ENCODE peak calls at places on chromosomes 7 and 10, in four cellular contexts. One of them, this sample, is unnamed. For H3K36me3, the result is how much of the 10 kb centered on the place peaks cover.

GRCh38 chr7:65820287-65820950 is 52.5 kb upstream of the VKORC1L1 start:
- DNase-seq in heart right ventricle: no peak
- DNase-seq in esophagus muscularis mucosa: no peak
- DNase-seq in lower lobe of right lung: no peak
- DNase-seq in this sample: no peak

GRCh38 chr10:75788394-75789205 is 357.2 kb downstream of the LRMDA start:
- DNase-seq in lower lobe of right lung: no peak
- DNase-seq in heart right ventricle: no peak
- DNase-seq in esophagus muscularis mucosa: peak
- DNase-seq in this sample: no peak

GRCh38 chr7:94584113-94584512 is 71.8 kb downstream of the SGCE start:
- DNase-seq in esophagus muscularis mucosa: no peak
- DNase-seq in heart right ventricle: peak
- DNase-seq in lower lobe of right lung: no peak
- DNase-seq in this sample: no peak

GRCh38 chr7:43431020-43431595 is 151.8 kb upstream of the STK17A start:
- DNase-seq in heart right ventricle: no peak
- DNase-seq in lower lobe of right lung: no peak
- DNase-seq in esophagus muscularis mucosa: peak
- DNase-seq in this sample: no peak

GRCh38 chr7:44431091-44431608 is 59.3 kb downstream of the NUDCD3 start:
- DNase-seq in lower lobe of right lung: no peak
- DNase-seq in heart right ventricle: no peak
- DNase-seq in esophagus muscularis mucosa: no peak
- DNase-seq in this sample: no peak

GRCh38 chr10:63761243-63761642 is 240.0 kb downstream of the REEP3 start:
- DNase-seq in esophagus muscularis mucosa: no peak
- DNase-seq in heart right ventricle: no peak
- DNase-seq in lower lobe of right lung: no peak
- DNase-seq in this sample: no peak

GRCh38 chr7:26653430-26653911 is 210.9 kb downstream of the SKAP2 start:
- DNase-seq in esophagus muscularis mucosa: no peak
- DNase-seq in heart right ventricle: peak
- DNase-seq in lower lobe of right lung: no peak
- DNase-seq in this sample: no peak

GRCh38 chr7:139958599-139959380 is 104.0 kb downstream of the PARP12 start:
- DNase-seq in lower lobe of right lung: no peak
- DNase-seq in heart right ventricle: no peak
- DNase-seq in esophagus muscularis mucosa: no peak
- DNase-seq in this sample: no peak

GRCh38 chr7:51069411-51070083 is 247.1 kb downstream of the COBL start:
- DNase-seq in heart right ventricle: no peak
- DNase-seq in esophagus muscularis mucosa: peak
- DNase-seq in lower lobe of right lung: no peak
- DNase-seq in this sample: no peak

GRCh38 chr10:103706047-103706446 is 149.3 kb downstream of the SH3PXD2A start:
- DNase-seq in esophagus muscularis mucosa: no peak
- DNase-seq in lower lobe of right lung: no peak
- DNase-seq in heart right ventricle: no peak
- DNase-seq in this sample: no peak

GRCh38 chr7:38105874-38106483 is 72.1 kb upstream of the STARD3NL start:
- DNase-seq in heart right ventricle: peak
- DNase-seq in esophagus muscularis mucosa: no peak
- DNase-seq in lower lobe of right lung: no peak
- DNase-seq in this sample: no peak

GRCh38 chr10:131216681-131217230 is 94.8 kb downstream of the TCERG1L start:
- DNase-seq in heart right ventricle: no peak
- DNase-seq in lower lobe of right lung: peak
- DNase-seq in esophagus muscularis mucosa: no peak
- DNase-seq in this sample: no peak

GRCh38 chr7:135976312-135977019 is 693 bp downstream of the MTPN start:
- DNase-seq in lower lobe of right lung: no peak
- DNase-seq in esophagus muscularis mucosa: no peak
- DNase-seq in heart right ventricle: no peak
- DNase-seq in this sample: no peak

GRCh38 chr7:138029126-138029525 is 27.2 kb upstream of the CREB3L2 start:
- DNase-seq in esophagus muscularis mucosa: no peak
- DNase-seq in lower lobe of right lung: no peak
- DNase-seq in heart right ventricle: no peak
- DNase-seq in this sample: no peak

GRCh38 chr7:134419875-134420274 is 39.0 kb downstream of the AKR1B1 start:
- DNase-seq in heart right ventricle: no peak
- DNase-seq in esophagus muscularis mucosa: no peak
- DNase-seq in lower lobe of right lung: no peak
- DNase-seq in this sample: no peak

GRCh38 chr10:116271593-116272496 is 1.2 kb downstream of the GFRA1 start:
- DNase-seq in heart right ventricle: peak
- DNase-seq in esophagus muscularis mucosa: no peak
- DNase-seq in lower lobe of right lung: no peak
- DNase-seq in this sample: peak

GRCh38 chr10:112827951-112828350 is 122.1 kb upstream of the TCF7L2 start:
- DNase-seq in heart right ventricle: no peak
- DNase-seq in esophagus muscularis mucosa: no peak
- DNase-seq in lower lobe of right lung: no peak
- DNase-seq in this sample: no peak

GRCh38 chr10:32041290-32042028 is 14.8 kb downstream of the KIF5B start:
- DNase-seq in heart right ventricle: no peak
- DNase-seq in lower lobe of right lung: no peak
- DNase-seq in esophagus muscularis mucosa: no peak
- DNase-seq in this sample: no peak
- H3K27ac ChIP-seq in heart right ventricle: no peak
- H3K27ac ChIP-seq in lower lobe of right lung: no peak
- H3K27ac ChIP-seq in esophagus muscularis mucosa: peak
- H3K27ac ChIP-seq in this sample: peak

GRCh38 chr7:142797799-142798377 is 27.1 kb downstream of the PRSS2 start:
- DNase-seq in heart right ventricle: no peak
- DNase-seq in esophagus muscularis mucosa: peak
- DNase-seq in lower lobe of right lung: no peak
- DNase-seq in this sample: no peak

GRCh38 chr7:142795339-142795863 is 24.6 kb downstream of the PRSS2 start:
- DNase-seq in lower lobe of right lung: no peak
- DNase-seq in heart right ventricle: no peak
- DNase-seq in esophagus muscularis mucosa: no peak
- DNase-seq in this sample: no peak

GRCh38 chr7:142797342-142797798 is 26.6 kb downstream of the PRSS2 start:
- DNase-seq in heart right ventricle: no peak
- DNase-seq in lower lobe of right lung: no peak
- DNase-seq in esophagus muscularis mucosa: no peak
- DNase-seq in this sample: no peak

GRCh38 chr7:142796501-142797341 is 26.0 kb downstream of the PRSS2 start:
- DNase-seq in esophagus muscularis mucosa: no peak
- DNase-seq in lower lobe of right lung: no peak
- DNase-seq in heart right ventricle: no peak
- DNase-seq in this sample: no peak

GRCh38 chr7:142796001-142796500 is 25.3 kb downstream of the PRSS2 start:
- DNase-seq in esophagus muscularis mucosa: no peak
- DNase-seq in heart right ventricle: no peak
- DNase-seq in lower lobe of right lung: no peak
- DNase-seq in this sample: no peak
- H3K4me3 ChIP-seq in esophagus muscularis mucosa: peak
- H3K4me3 ChIP-seq in heart right ventricle: peak
- H3K4me3 ChIP-seq in lower lobe of right lung: peak
- H3K4me3 ChIP-seq in this sample: no peak

GRCh38 chr10:239109-239508 is 103.9 kb downstream of the ZMYND11 start:
- DNase-seq in heart right ventricle: no peak
- DNase-seq in lower lobe of right lung: no peak
- DNase-seq in esophagus muscularis mucosa: no peak
- DNase-seq in this sample: no peak
- H3K36me3 ChIP-seq in heart right ventricle: half or more
- H3K36me3 ChIP-seq in lower lobe of right lung: half or more
- H3K36me3 ChIP-seq in esophagus muscularis mucosa: under half
- H3K36me3 ChIP-seq in this sample: half or more

GRCh38 chr10:84233940-84234339 is 7.4 kb downstream of the LRIT1 start:
- DNase-seq in esophagus muscularis mucosa: no peak
- DNase-seq in heart right ventricle: no peak
- DNase-seq in lower lobe of right lung: no peak
- DNase-seq in this sample: no peak
- H3K27ac ChIP-seq in esophagus muscularis mucosa: no peak
- H3K27ac ChIP-seq in heart right ventricle: no peak
- H3K27ac ChIP-seq in lower lobe of right lung: no peak
- H3K27ac ChIP-seq in this sample: no peak

GRCh38 chr7:42065942-42066341 is 171.1 kb downstream of the GLI3 start:
- DNase-seq in esophagus muscularis mucosa: no peak
- DNase-seq in lower lobe of right lung: no peak
- DNase-seq in heart right ventricle: no peak
- DNase-seq in this sample: no peak
- H3K4me3 ChIP-seq in esophagus muscularis mucosa: no peak
- H3K4me3 ChIP-seq in lower lobe of right lung: no peak
- H3K4me3 ChIP-seq in heart right ventricle: no peak
- H3K4me3 ChIP-seq in this sample: no peak

GRCh38 chr7:103341466-103341865 is 3.1 kb downstream of the DNAJC2 start:
- DNase-seq in heart right ventricle: no peak
- DNase-seq in lower lobe of right lung: no peak
- DNase-seq in esophagus muscularis mucosa: no peak
- DNase-seq in this sample: no peak
- H3K36me3 ChIP-seq in heart right ventricle: half or more
- H3K36me3 ChIP-seq in lower lobe of right lung: half or more
- H3K36me3 ChIP-seq in esophagus muscularis mucosa: under half
- H3K36me3 ChIP-seq in this sample: half or more

GRCh38 chr10:34397324-34397723 is 417.8 kb downstream of the PARD3 start:
- DNase-seq in heart right ventricle: no peak
- DNase-seq in esophagus muscularis mucosa: no peak
- DNase-seq in lower lobe of right lung: no peak
- DNase-seq in this sample: no peak

GRCh38 chr10:34386911-34387310 is 428.2 kb downstream of the PARD3 start:
- DNase-seq in esophagus muscularis mucosa: no peak
- DNase-seq in heart right ventricle: no peak
- DNase-seq in lower lobe of right lung: no peak
- DNase-seq in this sample: no peak

GRCh38 chr10:34396669-34397068 is 418.4 kb downstream of the PARD3 start:
- DNase-seq in esophagus muscularis mucosa: no peak
- DNase-seq in lower lobe of right lung: no peak
- DNase-seq in heart right ventricle: no peak
- DNase-seq in this sample: no peak

DNA sequence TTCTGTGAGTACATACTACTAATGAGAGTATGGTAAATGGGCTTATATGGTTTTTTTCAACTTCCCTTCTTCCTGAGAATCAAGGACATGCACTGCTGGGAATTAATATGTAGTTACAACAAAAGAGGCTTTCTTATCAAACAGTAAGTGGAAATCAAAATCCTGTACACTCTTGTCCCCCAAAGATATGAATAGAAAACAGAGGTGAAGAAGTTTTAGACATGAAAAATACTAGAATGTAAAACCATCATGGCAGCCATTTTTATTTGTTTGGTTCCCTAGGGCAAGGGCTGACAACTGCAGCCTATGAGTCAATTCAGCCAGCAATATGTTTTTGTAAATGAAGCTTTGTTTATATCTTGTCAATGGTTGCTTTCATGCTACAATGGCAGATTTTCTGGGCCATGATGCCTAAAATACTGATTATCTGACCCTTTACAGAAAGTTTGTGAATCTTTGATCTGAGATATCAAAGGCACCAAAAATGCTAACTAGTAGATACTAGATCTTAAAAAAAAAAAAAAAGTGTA is 422.4 kb downstream of the PARD3 start:
- DNase-seq in heart right ventricle: no peak
- DNase-seq in esophagus muscularis mucosa: no peak
- DNase-seq in lower lobe of right lung: no peak
- DNase-seq in this sample: no peak
- H3K27ac ChIP-seq in heart right ventricle: no peak
- H3K27ac ChIP-seq in esophagus muscularis mucosa: no peak
- H3K27ac ChIP-seq in lower lobe of right lung: no peak
- H3K27ac ChIP-seq in this sample: no peak

DNA sequence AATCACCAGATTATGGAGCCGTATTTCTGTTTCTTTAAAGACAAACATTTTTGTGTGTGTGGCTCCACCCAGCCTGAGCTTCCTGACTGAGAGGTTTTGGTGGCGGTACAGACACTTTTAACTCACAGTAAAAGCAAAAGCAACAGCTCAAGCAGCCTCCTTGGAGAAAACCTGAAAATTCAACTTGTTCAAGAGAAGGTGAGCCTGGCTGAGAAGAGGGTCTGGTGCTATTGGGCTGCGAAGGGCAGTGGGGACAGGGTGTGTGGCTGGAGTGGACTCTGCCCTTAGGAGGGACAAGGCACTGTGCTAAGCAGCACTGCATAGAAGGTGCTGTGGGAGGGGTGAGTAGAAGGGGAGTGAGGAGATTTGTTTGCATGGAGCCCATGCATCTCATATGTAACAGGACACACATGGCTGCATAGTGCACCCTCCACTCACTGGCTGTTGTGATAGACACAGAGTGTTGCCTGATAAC is at the start of gene GIMAP7:
- DNase-seq in heart right ventricle: peak
- DNase-seq in lower lobe of right lung: no peak
- DNase-seq in esophagus muscularis mucosa: no peak
- DNase-seq in this sample: no peak
- H3K4me3 ChIP-seq in heart right ventricle: peak
- H3K4me3 ChIP-seq in lower lobe of right lung: peak
- H3K4me3 ChIP-seq in esophagus muscularis mucosa: peak
- H3K4me3 ChIP-seq in this sample: peak